ENCODE peak calls at places on chromosomes 4 and X, in ten cellular contexts. G is SK-N-SH, K is stomach, J is K562, D is transverse colon, X is esophagus muscularis mucosa, L is H1, Y is HepG2, W is GM12878, P is sigmoid colon. Q is an unnamed sample.

GRCh38 chr4:30537462-30537861 is 182.7 kb upstream of the PCDH7 start:
- DNase-seq in G (no peak), K (no peak), J (no peak), D (peak), X (no peak), L (no peak), Y (no peak), W (no peak), P (no peak), Q (no peak)

GRCh38 chr4:2867758-2868491 is 24.3 kb downstream of the ADD1 start:
- DNase-seq in G (peak), K (no peak), J (peak), D (no peak), X (no peak), L (no peak), Y (peak), W (no peak), P (peak), Q (no peak)

GRCh38 chr4:89196745-89197144 is 85.4 kb downstream of the TIGD2 start:
- DNase-seq in G (no peak), K (no peak), J (no peak), D (no peak), X (no peak), L (no peak), Y (peak), W (no peak), P (no peak), Q (no peak)

GRCh38 chr4:81436096-81436495 is 35.6 kb downstream of the RASGEF1B start:
- DNase-seq in G (no peak), K (no peak), J (no peak), D (no peak), X (no peak), L (no peak), Y (no peak), W (no peak), P (no peak), Q (no peak)

GRCh38 chr4:110073045-110073845 is 125.2 kb downstream of the ELOVL6 start:
- DNase-seq in G (peak), K (peak), J (no peak), D (no peak), X (no peak), L (no peak), Y (no peak), W (no peak), P (no peak), Q (no peak)

GRCh38 chr4:168221298-168221697 is 97.3 kb downstream of the DDX60 start:
- DNase-seq in G (no peak), K (no peak), J (no peak), D (no peak), X (no peak), L (no peak), Y (no peak), W (no peak), P (no peak), Q (no peak)

GRCh38 chrX:114363346-114363745 is 220.5 kb upstream of the HTR2C start:
- DNase-seq in G (no peak), K (no peak), J (no peak), D (no peak), X (no peak), L (no peak), Y (no peak), W (no peak), P (no peak), Q (no peak)

GRCh38 chr4:48483006-48483776 is at the start of gene SLC10A4:
- DNase-seq in G (peak), K (no peak), J (peak), D (no peak), X (no peak), L (no peak), Y (no peak), W (no peak), P (no peak), Q (no peak)

GRCh38 chr4:31701256-31701655 is 981.1 kb downstream of the PCDH7 start:
- DNase-seq in G (no peak), K (no peak), J (no peak), D (no peak), X (no peak), L (no peak), Y (no peak), W (no peak), P (no peak), Q (no peak)

GRCh38 chr4:8067945-8068894 is 90.4 kb downstream of the ABLIM2 start:
- DNase-seq in G (no peak), K (no peak), J (no peak), D (no peak), X (no peak), L (no peak), Y (no peak), W (no peak), P (no peak), Q (no peak)

GRCh38 chrX:16459008-16459407 is 190.9 kb upstream of the S100G start:
- DNase-seq in G (no peak), K (no peak), J (no peak), D (no peak), X (no peak), L (no peak), Y (no peak), W (no peak), P (no peak), Q (no peak)

GRCh38 chr4:150570123-150570522 is 11.8 kb upstream of the MAB21L2 start:
- DNase-seq in G (no peak), K (no peak), J (no peak), D (no peak), X (no peak), L (no peak), Y (no peak), W (no peak), P (no peak), Q (no peak)

GRCh38 chr4:70991596-70991995 is 1.9 kb upstream of the DCK start:
- DNase-seq in G (no peak), K (no peak), J (no peak), D (no peak), X (no peak), L (no peak), Y (no peak), W (no peak), P (no peak), Q (no peak)

GRCh38 chr4:6516762-6517161 is 44.3 kb upstream of the PPP2R2C start:
- DNase-seq in G (no peak), K (no peak), J (no peak), D (no peak), X (no peak), L (no peak), Y (no peak), W (peak), P (peak), Q (no peak)

GRCh38 chr4:32775049-32775448 is 2054.9 kb downstream of the PCDH7 start:
- DNase-seq in G (peak), K (no peak), J (no peak), D (no peak), X (no peak), L (no peak), Y (peak), W (no peak), P (no peak), Q (no peak)

GRCh38 chr4:170089274-170089742 is 448 bp downstream of the AADAT start:
- DNase-seq in G (peak), K (no peak), J (no peak), D (peak), X (no peak), L (no peak), Y (peak), W (no peak), P (no peak), Q (no peak)
- TF ChIP-seq POLR2AphosphoS5 in G (no peak), K (no peak), J (no peak), D (no peak), X (no peak), L (no peak), Y (no peak), W (no peak), P (no peak), Q (no peak)

GRCh38 chr4:140271553-140271952 is 101.9 kb upstream of the SCOC start:
- DNase-seq in G (no peak), K (no peak), J (no peak), D (no peak), X (no peak), L (no peak), Y (no peak), W (no peak), P (no peak), Q (no peak)
- TF ChIP-seq EP300 in G (no peak), K (no peak), J (no peak), D (no peak), X (no peak), L (no peak), Y (no peak), W (no peak), P (no peak), Q (no peak)

DNA sequence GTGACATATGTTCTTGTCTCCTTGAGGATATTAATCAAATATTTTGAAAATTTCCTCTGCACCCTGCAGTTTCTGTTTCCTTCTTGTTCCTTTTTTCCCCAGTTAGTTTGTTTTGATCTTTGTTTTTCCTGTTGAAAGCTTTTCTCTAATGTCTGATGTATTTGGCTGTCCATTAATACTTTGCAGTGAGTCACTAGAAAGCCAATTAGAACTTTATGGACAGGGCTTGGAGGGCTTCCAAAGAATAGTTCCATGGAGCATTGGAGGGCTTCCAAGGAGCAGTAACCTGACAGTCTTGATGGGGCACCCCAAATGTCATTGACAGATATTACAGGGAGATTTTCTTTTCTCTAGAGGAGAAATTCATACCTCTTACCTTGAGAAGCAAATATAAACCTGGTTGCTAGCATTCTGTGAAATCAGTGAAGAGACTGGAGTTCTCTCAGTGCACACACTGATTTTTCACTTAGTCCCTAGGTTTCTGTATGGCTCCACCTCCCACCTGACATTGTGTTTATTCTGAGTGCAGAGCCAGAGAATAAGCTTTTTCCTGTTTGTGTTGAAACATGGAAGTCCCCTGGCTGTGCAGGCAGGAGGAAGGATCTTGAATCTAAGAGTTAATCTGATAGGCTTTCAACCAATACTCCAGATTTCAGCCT is 26.5 kb downstream of the SPARCL1 start:
- DNase-seq in G (no peak), K (no peak), J (no peak), D (no peak), X (no peak), L (no peak), Y (no peak), W (no peak), P (no peak), Q (no peak)
- TF ChIP-seq POLR2AphosphoS5 in G (no peak), K (no peak), J (no peak), D (no peak), X (peak), L (no peak), Y (no peak), W (no peak), P (peak), Q (no peak)

GRCh38 chr4:138863160-138863559 is 152.4 kb upstream of the NOCT start:
- DNase-seq in G (no peak), K (no peak), J (no peak), D (no peak), X (no peak), L (no peak), Y (no peak), W (no peak), P (no peak), Q (no peak)
- TF ChIP-seq EP300 in G (no peak), K (no peak), J (no peak), D (no peak), X (no peak), L (no peak), Y (no peak), W (no peak), P (no peak), Q (no peak)

GRCh38 chr4:141244419-141244818 is 23.7 kb downstream of the ZNF330 start:
- DNase-seq in G (no peak), K (no peak), J (no peak), D (no peak), X (no peak), L (no peak), Y (no peak), W (no peak), P (no peak), Q (no peak)

GRCh38 chr4:141247430-141247780 is 26.7 kb downstream of the ZNF330 start:
- DNase-seq in G (no peak), K (no peak), J (no peak), D (no peak), X (no peak), L (no peak), Y (no peak), W (no peak), P (no peak), Q (no peak)

GRCh38 chr4:141246683-141247429 is 26.2 kb downstream of the ZNF330 start:
- DNase-seq in G (no peak), K (no peak), J (peak), D (no peak), X (no peak), L (no peak), Y (no peak), W (no peak), P (no peak), Q (no peak)

GRCh38 chr4:141246243-141246642 is 25.5 kb downstream of the ZNF330 start:
- DNase-seq in G (no peak), K (no peak), J (no peak), D (no peak), X (no peak), L (no peak), Y (no peak), W (no peak), P (no peak), Q (no peak)

DNA sequence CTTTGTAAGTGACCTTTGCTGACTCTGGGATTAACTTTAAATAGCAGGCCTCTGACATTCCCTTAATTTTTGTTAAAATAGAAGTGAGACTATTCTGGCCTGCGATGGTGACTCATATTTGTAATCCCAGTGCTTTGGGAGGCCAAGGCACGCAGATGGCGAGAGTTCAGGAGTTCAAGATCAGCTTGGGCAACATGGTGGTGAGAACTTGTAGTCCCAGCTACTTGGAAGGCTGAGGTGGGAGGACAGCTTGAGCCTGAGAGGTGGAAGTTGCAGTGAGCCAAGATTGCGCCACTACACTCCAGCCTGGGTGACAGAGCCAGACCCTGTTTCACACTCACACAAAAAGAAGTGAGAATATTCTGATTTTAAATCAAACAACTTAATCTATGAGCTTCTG is 27.3 kb downstream of the ZNF330 start:
- DNase-seq in G (no peak), K (no peak), J (no peak), D (no peak), X (no peak), L (no peak), Y (no peak), W (no peak), P (no peak), Q (no peak)
- TF ChIP-seq POLR2AphosphoS5 in G (no peak), K (peak), J (no peak), D (no peak), X (no peak), L (no peak), Y (no peak), W (no peak), P (no peak), Q (no peak)

GRCh38 chr4:151743128-151743854 is 17.5 kb downstream of the GATB start:
- DNase-seq in G (no peak), K (no peak), J (no peak), D (no peak), X (no peak), L (no peak), Y (no peak), W (peak), P (no peak), Q (no peak)

GRCh38 chr4:151750156-151750555 is 10.7 kb downstream of the GATB start:
- DNase-seq in G (no peak), K (no peak), J (no peak), D (no peak), X (no peak), L (no peak), Y (no peak), W (no peak), P (no peak), Q (no peak)

GRCh38 chr4:151744614-151745013 is 16.2 kb downstream of the GATB start:
- DNase-seq in G (no peak), K (no peak), J (peak), D (no peak), X (no peak), L (no peak), Y (peak), W (peak), P (no peak), Q (no peak)

GRCh38 chr4:151743894-151744293 is 16.9 kb downstream of the GATB start:
- DNase-seq in G (no peak), K (no peak), J (no peak), D (no peak), X (no peak), L (no peak), Y (no peak), W (no peak), P (no peak), Q (no peak)

GRCh38 chr4:151745727-151746231 is 15.0 kb downstream of the GATB start:
- DNase-seq in G (no peak), K (no peak), J (peak), D (no peak), X (no peak), L (no peak), Y (no peak), W (no peak), P (no peak), Q (no peak)
- TF ChIP-seq EP300 in G (no peak), K (no peak), J (peak), D (no peak), X (no peak), L (no peak), Y (no peak), W (no peak), P (no peak), Q (no peak)

GRCh38 chrX:105695451-105695850 is 126.9 kb upstream of the NRK start:
- DNase-seq in G (no peak), K (no peak), J (no peak), D (no peak), X (no peak), L (no peak), Y (no peak), W (no peak), P (no peak), Q (no peak)

GRCh38 chrX:105696870-105697269 is 125.5 kb upstream of the NRK start:
- DNase-seq in G (no peak), K (no peak), J (no peak), D (no peak), X (no peak), L (no peak), Y (no peak), W (no peak), P (no peak), Q (no peak)

GRCh38 chrX:105701310-105702052 is 120.9 kb upstream of the NRK start:
- DNase-seq in G (peak), K (no peak), J (no peak), D (no peak), X (no peak), L (no peak), Y (no peak), W (no peak), P (no peak), Q (no peak)

GRCh38 chrX:105700316-105700715 is 122.0 kb upstream of the NRK start:
- DNase-seq in G (no peak), K (no peak), J (no peak), D (no peak), X (no peak), L (no peak), Y (no peak), W (no peak), P (no peak), Q (no peak)

DNA sequence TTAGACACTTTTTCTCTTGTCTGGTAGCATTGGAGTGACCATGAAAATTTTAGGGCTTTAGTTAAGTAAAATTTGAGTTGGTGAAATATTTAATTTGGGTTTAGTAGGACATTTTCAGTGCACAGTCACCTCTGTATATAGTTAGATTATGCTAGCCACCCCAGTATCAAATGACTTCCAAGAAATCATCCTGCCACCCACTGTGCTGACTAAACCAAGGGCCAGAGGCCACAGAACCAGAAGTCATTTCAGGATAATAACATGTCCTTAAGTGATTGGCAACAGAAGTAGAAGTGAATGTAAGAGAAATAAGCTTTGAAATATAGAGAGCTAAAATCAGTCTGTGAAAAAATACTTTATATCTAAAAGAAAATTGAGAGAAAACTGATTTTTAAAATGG is 124.0 kb upstream of the NRK start:
- DNase-seq in G (no peak), K (no peak), J (no peak), D (no peak), X (no peak), L (no peak), Y (no peak), W (no peak), P (no peak), Q (no peak)
- TF ChIP-seq POLR2AphosphoS5 in G (no peak), K (no peak), J (no peak), D (no peak), X (no peak), L (no peak), Y (no peak), W (no peak), P (no peak), Q (no peak)

DNA sequence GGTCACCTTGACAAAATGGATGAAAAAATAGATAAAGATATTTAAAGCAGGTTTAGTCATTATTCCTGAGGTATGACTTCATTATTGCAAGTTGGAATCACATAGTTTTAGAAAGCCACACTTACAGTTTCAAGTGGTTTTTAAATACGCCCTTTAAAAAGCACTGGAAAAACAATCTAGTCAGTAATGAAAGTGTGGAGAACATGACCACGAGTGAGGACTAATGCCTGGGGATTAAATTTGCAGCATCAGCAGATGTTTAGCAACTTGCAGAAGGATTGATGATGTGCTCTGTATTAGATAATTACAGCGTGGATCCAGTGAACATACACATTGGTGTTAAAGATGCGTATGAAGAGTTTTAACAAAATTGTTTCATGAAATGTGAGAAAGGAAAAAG is 5.9 kb downstream of the SPARCL1 start:
- DNase-seq in G (no peak), K (no peak), J (no peak), D (no peak), X (no peak), L (no peak), Y (no peak), W (no peak), P (no peak), Q (no peak)
- TF ChIP-seq EP300 in G (no peak), K (no peak), J (no peak), D (no peak), X (no peak), L (no peak), Y (no peak), W (no peak), P (no peak), Q (no peak)